ENCODE peak calls at places on chromosomes 5 and 9, in seven cellular contexts. D is gastroesophageal sphincter; N is activated naive CD4-positive, alpha-beta T cell treated with anti-CD3 and anti-CD28 coated beads, Interleukin-2, amount 50 U/mL, for 72 hours; U is activated T-cell treated with anti-CD3 and anti-CD28 coated beads, Interleukin-2, amount 50 U/mL, for 72 hours; A is GM23338; B is stimulated activated naive CD8-positive, alpha-beta T cell treated with anti-CD3 and anti-CD28 coated beads, Interleukin-15, amount 100 ng/mL, for 72 hours; L is HCT116. Y is an unnamed sample.

GRCh38 chr9:79569814-79570448 is 1.8 kb upstream of the TLE4 start:
- ATAC-seq in N (no peak), U (no peak), D (no peak), B (no peak), L (no peak), A (no peak), Y (no peak)

GRCh38 chr5:176901260-176902101 is 2.3 kb upstream of the HK3 start:
- ATAC-seq in A (no peak), L (no peak), B (peak; percentile 96), D (no peak), U (peak; percentile 94), N (peak; percentile 89), Y (no peak)

GRCh38 chr9:36164361-36164760 is 4.8 kb upstream of the CCIN start:
- ATAC-seq in U (no peak), A (no peak), N (no peak), L (no peak), D (no peak), B (no peak), Y (no peak)

GRCh38 chr5:73379435-73379834 is 69.1 kb downstream of the FOXD1 start:
- ATAC-seq in D (no peak), B (no peak), A (no peak), U (no peak), L (no peak), N (no peak), Y (no peak)

GRCh38 chr5:169442354-169443248 is 141.0 kb upstream of the SPDL1 start:
- ATAC-seq in D (peak; percentile 61), B (no peak), N (no peak), L (no peak), U (no peak), A (no peak), Y (peak; percentile 74)

GRCh38 chr5:96967400-96967799 is 31.5 kb downstream of the LNPEP start:
- ATAC-seq in D (no peak), L (no peak), B (no peak), A (no peak), N (peak; percentile 55), U (peak; percentile 52), Y (no peak)

GRCh38 chr9:116404228-116404627 is 250.6 kb downstream of the PAPPA start:
- ATAC-seq in N (no peak), B (no peak), A (no peak), D (no peak), U (no peak), L (no peak), Y (no peak)

GRCh38 chr5:67972027-67972822 is 243.3 kb upstream of the PIK3R1 start:
- ATAC-seq in U (no peak), B (no peak), L (no peak), A (no peak), D (peak; percentile 21), N (no peak), Y (no peak)

GRCh38 chr9:91073049-91073810 is 271.6 kb downstream of the SYK start:
- ATAC-seq in U (no peak), B (no peak), D (no peak), L (no peak), A (no peak), N (no peak), Y (no peak)

GRCh38 chr5:139844472-139845145 is 49.0 kb downstream of the PSD2 start:
- ATAC-seq in L (peak; percentile 74), U (no peak), N (no peak), D (peak; percentile 40), A (peak; percentile 77), B (peak; percentile 44), Y (peak; percentile 88)

GRCh38 chr5:123182072-123182471 is 93.0 kb downstream of the PRDM6 start:
- ATAC-seq in N (no peak), L (no peak), D (no peak), A (no peak), B (no peak), U (no peak), Y (no peak)

GRCh38 chr5:60821488-60822284 is 22.4 kb downstream of the ELOVL7 start:
- ATAC-seq in B (no peak), D (no peak), A (no peak), N (no peak), L (no peak), U (no peak), Y (no peak)

GRCh38 chr5:95816803-95817202 is 5.7 kb downstream of the GLRX start:
- ATAC-seq in D (no peak), A (no peak), N (no peak), L (no peak), U (no peak), B (no peak), Y (no peak)

GRCh38 chr9:100193078-100193477 is 94.0 kb downstream of the INVS start:
- ATAC-seq in A (no peak), L (no peak), D (no peak), B (no peak), U (no peak), N (no peak), Y (no peak)

GRCh38 chr9:20043461-20043860 is 254.6 kb upstream of the SLC24A2 start:
- ATAC-seq in N (no peak), D (no peak), A (no peak), B (peak; percentile 24), U (no peak), L (no peak), Y (no peak)

GRCh38 chr9:73074176-73074708 is 77.4 kb upstream of the ANXA1 start:
- ATAC-seq in D (no peak), U (no peak), A (no peak), L (no peak), B (no peak), N (no peak), Y (no peak)

GRCh38 chr9:77707696-77708095 is 59.6 kb upstream of the GNA14 start:
- ATAC-seq in B (no peak), L (no peak), U (no peak), N (no peak), D (peak; percentile 97), A (no peak), Y (peak; percentile 96)

GRCh38 chr9:21119093-21119770 is 22.4 kb downstream of the IFNW1 start:
- ATAC-seq in D (no peak), B (peak; percentile 47), N (no peak), A (no peak), L (no peak), U (peak; percentile 20), Y (no peak)

GRCh38 chr5:171579162-171579561 is 159.7 kb downstream of the FGF18 start:
- ATAC-seq in U (no peak), N (no peak), B (no peak), D (peak; percentile 57), A (no peak), L (no peak), Y (no peak)

GRCh38 chr5:52665544-52665943 is 122.2 kb upstream of the ITGA1 start:
- ATAC-seq in D (no peak), B (no peak), L (no peak), A (no peak), N (no peak), U (no peak), Y (peak; percentile 43)

GRCh38 chr9:114774504-114774903 is 31.3 kb downstream of the TNFSF15 start:
- ATAC-seq in A (no peak), D (no peak), B (peak; percentile 69), N (peak; percentile 59), L (no peak), U (peak; percentile 17), Y (no peak)

Y was measured in SK-N-SH treated with all-trans-retinoic acid at 6 μM for 48 hours.